ENCODE peak calls at places on chromosomes 1 and 21, in nine cellular contexts. O, X, F, D, E, J, I, L and K are unnamed samples. For H3K9me3, the result is how much of the 10 kb centered on the place peaks cover.

GRCh38 chr1:173903827-173904226 is 13.3 kb downstream of the SERPINC1 start:
- DNase-seq in O (no peak), X (no peak), F (no peak), D (no peak), E (no peak), J (no peak), I (no peak), L (no peak), K (no peak)

GRCh38 chr1:169204184-169204583 is 97.7 kb downstream of the ATP1B1 start:
- DNase-seq in O (no peak), X (no peak), F (no peak), D (no peak), E (no peak), J (no peak), I (no peak), L (no peak), K (no peak)

GRCh38 chr1:210541680-210542358 is 213.1 kb downstream of the HHAT start:
- DNase-seq in O (no peak), X (no peak), F (no peak), D (no peak), E (no peak), J (no peak), I (no peak), L (no peak), K (no peak)

GRCh38 chr1:107879338-107879737 is 85.6 kb downstream of the VAV3 start:
- DNase-seq in O (no peak), X (no peak), F (peak), D (no peak), E (no peak), J (no peak), I (no peak), L (no peak), K (no peak)

GRCh38 chr1:184036517-184036949 is 995 bp downstream of the COLGALT2 start:
- DNase-seq in O (peak), X (peak), F (peak), D (peak), E (no peak), J (peak), I (peak), L (no peak), K (no peak)

GRCh38 chr1:201905234-201905890 is 16.7 kb downstream of the SHISA4 start:
- DNase-seq in O (no peak), X (no peak), F (no peak), D (no peak), E (no peak), J (no peak), I (no peak), L (no peak), K (no peak)

GRCh38 chr1:109793486-109794318 is 30.0 kb upstream of the EPS8L3 start:
- DNase-seq in O (no peak), X (no peak), F (peak), D (peak), E (no peak), J (peak), I (no peak), L (no peak), K (no peak)

GRCh38 chr1:59057211-59057694 is 239.6 kb upstream of the FGGY start:
- DNase-seq in O (no peak), X (peak), F (peak), D (peak), E (no peak), J (peak), I (peak), L (peak), K (peak)

GRCh38 chr1:39620659-39621165 is 18.7 kb downstream of the HEYL start:
- DNase-seq in O (no peak), X (peak), F (peak), D (no peak), E (no peak), J (no peak), I (no peak), L (peak), K (no peak)

GRCh38 chr1:110102081-110102480 is 10.2 kb upstream of the UBL4B start:
- DNase-seq in O (no peak), X (no peak), F (peak), D (no peak), E (no peak), J (no peak), I (no peak), L (no peak), K (no peak)

GRCh38 chr1:24578846-24579245 is 23.0 kb downstream of the NCMAP start:
- DNase-seq in O (no peak), X (no peak), F (no peak), D (no peak), E (no peak), J (no peak), I (no peak), L (no peak), K (no peak)

GRCh38 chr1:43082701-43083100 is 89.4 kb downstream of the EBNA1BP2 start:
- DNase-seq in O (no peak), X (no peak), F (no peak), D (peak), E (no peak), J (no peak), I (no peak), L (no peak), K (no peak)

GRCh38 chr1:201329286-201329685 is 46.0 kb downstream of the PKP1 start:
- DNase-seq in O (peak), X (no peak), F (peak), D (no peak), E (no peak), J (no peak), I (no peak), L (no peak), K (peak)

GRCh38 chr1:193115629-193116227 is 6.1 kb upstream of the CDC73 start:
- DNase-seq in O (no peak), X (no peak), F (peak), D (no peak), E (no peak), J (peak), I (no peak), L (no peak), K (no peak)

GRCh38 chr1:219088778-219089557 is 84.7 kb upstream of the LYPLAL1 start:
- DNase-seq in O (peak), X (peak), F (peak), D (no peak), E (no peak), J (no peak), I (no peak), L (peak), K (peak)

GRCh38 chr1:67655581-67655980 is 29.4 kb upstream of the GADD45A start:
- DNase-seq in O (no peak), X (no peak), F (no peak), D (no peak), E (no peak), J (no peak), I (no peak), L (no peak), K (no peak)

GRCh38 chr1:181061891-181062777 is 26.4 kb upstream of the IER5 start:
- DNase-seq in O (peak), X (peak), F (no peak), D (no peak), E (no peak), J (no peak), I (no peak), L (peak), K (no peak)

GRCh38 chr1:168606096-168606495 is 29.7 kb downstream of the XCL1 start:
- DNase-seq in O (no peak), X (no peak), F (no peak), D (no peak), E (no peak), J (no peak), I (no peak), L (no peak), K (no peak)

GRCh38 chr1:243792401-243792800 is 57.6 kb downstream of the AKT3 start:
- DNase-seq in O (no peak), X (no peak), F (no peak), D (no peak), E (no peak), J (no peak), I (no peak), L (no peak), K (no peak)

GRCh38 chr1:201153474-201154388 is 543 bp downstream of the TMEM9 start:
- DNase-seq in O (no peak), X (no peak), F (no peak), D (no peak), E (peak), J (no peak), I (no peak), L (no peak), K (no peak)

GRCh38 chr1:81760487-81761097 is 40.1 kb upstream of the ADGRL2 start:
- DNase-seq in O (no peak), X (no peak), F (peak), D (no peak), E (no peak), J (no peak), I (no peak), L (no peak), K (no peak)

GRCh38 chr1:25579241-25579946 is 36.0 kb downstream of the LDLRAP1 start:
- DNase-seq in O (no peak), X (no peak), F (no peak), D (no peak), E (no peak), J (no peak), I (no peak), L (no peak), K (no peak)

GRCh38 chr1:94922756-94923465 is 4.0 kb downstream of the CNN3 start:
- DNase-seq in O (no peak), X (no peak), F (peak), D (no peak), E (no peak), J (no peak), I (no peak), L (no peak), K (no peak)

GRCh38 chr1:201014816-201015200 is 8.7 kb downstream of the KIF21B start:
- DNase-seq in O (no peak), X (no peak), F (peak), D (no peak), E (no peak), J (no peak), I (no peak), L (no peak), K (no peak)

GRCh38 chr1:208917281-208917680 is 666.2 kb upstream of the CAMK1G start:
- DNase-seq in O (no peak), X (no peak), F (no peak), D (no peak), E (no peak), J (no peak), I (no peak), L (no peak), K (no peak)

GRCh38 chr1:2850502-2850901 is 49.0 kb upstream of the TTC34 start:
- DNase-seq in O (no peak), X (no peak), F (no peak), D (no peak), E (no peak), J (no peak), I (no peak), L (no peak), K (no peak)
- H3K9me3 ChIP-seq in O (under half), X (under half), F (under half), D (under half), E (under half), J (under half), I (under half), L (under half), K (under half)

GRCh38 chr21:22201142-22201541 is 1202.9 kb downstream of the NCAM2 start:
- DNase-seq in O (no peak), X (no peak), F (peak), D (no peak), E (no peak), J (no peak), I (no peak), L (no peak), K (no peak)
- H3K9me3 ChIP-seq in O (under half), X (under half), F (under half), D (under half), E (under half), J (under half), I (under half), L (under half), K (under half)

DNA sequence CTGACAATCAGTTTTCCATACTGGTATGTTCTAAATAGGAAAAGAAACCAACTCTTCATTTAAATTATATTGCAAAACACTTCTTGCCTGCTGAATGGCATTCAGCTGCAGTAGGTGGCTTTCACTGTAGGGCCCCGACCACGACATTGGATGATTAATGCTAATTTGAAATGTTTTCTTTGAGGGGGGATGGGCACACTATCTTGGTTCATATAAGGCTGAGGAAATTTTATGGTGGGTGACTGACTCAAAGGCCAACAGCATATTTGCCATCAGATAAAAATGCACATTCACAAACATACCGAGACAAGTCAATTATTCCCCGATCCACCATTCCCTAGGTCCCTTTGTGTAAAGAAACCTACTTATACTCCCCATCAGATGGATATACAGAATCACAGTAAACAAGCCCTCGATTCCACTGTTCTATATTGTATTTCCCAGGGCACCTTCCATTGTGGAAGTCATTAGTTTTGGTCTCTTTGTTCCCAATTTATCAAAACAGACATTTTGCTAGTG is 464.2 kb upstream of the DAB1 start:
- DNase-seq in O (no peak), X (no peak), F (no peak), D (no peak), E (no peak), J (no peak), I (no peak), L (no peak), K (no peak)
- H3K9me3 ChIP-seq in O (under half), X (under half), F (under half), D (under half), E (under half), J (under half), I (under half), L (under half), K (under half)

GRCh38 chr1:4172659-4173599 is 272.9 kb upstream of the C1orf174 start:
- DNase-seq in O (no peak), X (no peak), F (no peak), D (no peak), E (no peak), J (no peak), I (no peak), L (no peak), K (no peak)

GRCh38 chr1:4176841-4177240 is 276.8 kb upstream of the C1orf174 start:
- DNase-seq in O (no peak), X (no peak), F (no peak), D (no peak), E (no peak), J (no peak), I (no peak), L (no peak), K (no peak)

GRCh38 chr1:4175566-4176405 is 275.7 kb upstream of the C1orf174 start:
- DNase-seq in O (peak), X (no peak), F (no peak), D (no peak), E (no peak), J (no peak), I (no peak), L (no peak), K (no peak)

GRCh38 chr1:4173731-4174130 is 273.7 kb upstream of the C1orf174 start:
- DNase-seq in O (no peak), X (no peak), F (no peak), D (no peak), E (no peak), J (no peak), I (no peak), L (no peak), K (no peak)

GRCh38 chr1:4174291-4175200 is 274.5 kb upstream of the C1orf174 start:
- DNase-seq in O (peak), X (no peak), F (no peak), D (no peak), E (no peak), J (no peak), I (no peak), L (no peak), K (no peak)
- H3K9me3 ChIP-seq in O (under half), X (under half), F (under half), D (under half), E (under half), J (under half), I (under half), L (under half), K (under half)

GRCh38 chr21:10640446-10640845 is 119.1 kb downstream of the TPTE start:
- DNase-seq in O (no peak), X (no peak), F (no peak), D (no peak), E (no peak), J (no peak), I (no peak), L (no peak), K (no peak)
- H3K9me3 ChIP-seq in O (under half), X (half or more), F (under half), D (under half), E (under half), J (under half), I (under half), L (under half), K (under half)